ENCODE peak calls at places on chromosomes 3 and 15, in four cellular contexts. H is hippocampal formation, N is WERI-Rb-1, I is renal cortical epithelial cell. R is an unnamed sample.

GRCh38 chr3:160218141-160218540 is 7.1 kb upstream of the C3orf80 start:
- DNase-seq in H (no peak), I (no peak), N (no peak), R (no peak)

GRCh38 chr3:126654571-126655393 is at the start of gene TXNRD3:
- DNase-seq in H (peak; percentile 76), I (peak; percentile 13), N (peak; percentile 92), R (peak; percentile 82)

GRCh38 chr3:42527368-42527917 is 25.0 kb downstream of the VIPR1 start:
- DNase-seq in H (no peak), I (no peak), N (no peak), R (no peak)

GRCh38 chr3:48405343-48405881 is 24.5 kb downstream of the PLXNB1 start:
- DNase-seq in H (no peak), I (no peak), N (peak; percentile 3), R (no peak)

GRCh38 chr3:106617276-106617675 is 748.5 kb upstream of the CBLB start:
- DNase-seq in N (no peak), H (no peak), I (no peak), R (no peak)

GRCh38 chr3:193803288-193803687 is 210.3 kb downstream of the OPA1 start:
- DNase-seq in H (no peak), N (no peak), I (no peak), R (no peak)

GRCh38 chr3:56854856-56855620 is 53.3 kb upstream of the ARHGEF3 start:
- DNase-seq in N (no peak), I (no peak), H (no peak), R (no peak)

GRCh38 chr3:149319750-149320149 is 13.7 kb downstream of the TM4SF18 start:
- DNase-seq in I (peak; percentile 92), H (no peak), N (no peak), R (no peak)

GRCh38 chr15:56074866-56075265 is 81.5 kb upstream of the NEDD4 start:
- DNase-seq in I (no peak), N (no peak), H (no peak), R (peak; percentile 7)

GRCh38 chr3:16130066-16130465 is 44.4 kb upstream of the GALNT15 start:
- DNase-seq in N (no peak), I (peak; percentile 99), H (no peak), R (no peak)

GRCh38 chr3:41200669-41201021 is 1.3 kb downstream of the CTNNB1 start:
- DNase-seq in I (peak; percentile 61), N (no peak), H (no peak), R (peak; percentile 16)

GRCh38 chr3:55678521-55679216 is 191.6 kb upstream of the WNT5A start:
- DNase-seq in H (no peak), N (no peak), I (no peak), R (no peak)

GRCh38 chr3:65758871-65759598 is 279.7 kb downstream of the MAGI1 start:
- DNase-seq in H (no peak), N (no peak), I (no peak), R (no peak)

GRCh38 chr15:58228708-58229107 is 90.5 kb downstream of the AQP9 start:
- DNase-seq in N (no peak), I (peak; percentile 95), H (no peak), R (no peak)

GRCh38 chr3:81218023-81218422 is 543.4 kb downstream of the GBE1 start:
- DNase-seq in N (peak; percentile 30), H (no peak), I (peak; percentile 60), R (peak; percentile 27)

GRCh38 chr15:87609909-87610308 is 646.6 kb downstream of the NTRK3 start:
- DNase-seq in H (no peak), I (no peak), N (no peak), R (no peak)

GRCh38 chr3:183764854-183765731 is 60.3 kb downstream of the MAP6D1 start:
- DNase-seq in H (no peak), N (no peak), I (peak; percentile 61), R (no peak)

GRCh38 chr15:74525328-74525727 is 15.7 kb upstream of the ARID3B start:
- DNase-seq in H (no peak), N (no peak), I (no peak), R (no peak)